ENCODE peak calls at places on chromosomes 16 and 17, in seven cellular contexts. One of them, this sample, is unnamed.

GRCh38 chr17:63774982-63775290 is 966 bp downstream of the DDX42 start:
- DNase-seq in ELF-1: peak; percentile 20
- DNase-seq in CD8-positive, alpha-beta memory T cell: no peak
- DNase-seq in sciatic nerve: no peak
- DNase-seq in AG08395: no peak
- DNase-seq in activated T-cell treated with anti-CD3 and anti-CD28 coated beads, Interleukin-2, amount 50 U/mL, for 4 hours: no peak
- DNase-seq in A172: no peak
- DNase-seq in this sample: no peak

GRCh38 chr16:23232806-23233205 is 50.3 kb downstream of the SCNN1G start:
- DNase-seq in ELF-1: no peak
- DNase-seq in CD8-positive, alpha-beta memory T cell: no peak
- DNase-seq in sciatic nerve: no peak
- DNase-seq in AG08395: no peak
- DNase-seq in activated T-cell treated with anti-CD3 and anti-CD28 coated beads, Interleukin-2, amount 50 U/mL, for 4 hours: no peak
- DNase-seq in A172: no peak
- DNase-seq in this sample: no peak

GRCh38 chr17:52982331-52982730 is 823.8 kb upstream of the CA10 start:
- DNase-seq in ELF-1: no peak
- DNase-seq in CD8-positive, alpha-beta memory T cell: no peak
- DNase-seq in sciatic nerve: no peak
- DNase-seq in AG08395: no peak
- DNase-seq in activated T-cell treated with anti-CD3 and anti-CD28 coated beads, Interleukin-2, amount 50 U/mL, for 4 hours: no peak
- DNase-seq in A172: no peak
- DNase-seq in this sample: no peak

GRCh38 chr17:64506576-64507417 is at the start of gene CEP95:
- DNase-seq in ELF-1: peak; percentile 98
- DNase-seq in CD8-positive, alpha-beta memory T cell: peak; percentile 93
- DNase-seq in sciatic nerve: peak; percentile 98
- DNase-seq in AG08395: peak; percentile 93
- DNase-seq in activated T-cell treated with anti-CD3 and anti-CD28 coated beads, Interleukin-2, amount 50 U/mL, for 4 hours: peak; percentile 92
- DNase-seq in A172: no peak
- DNase-seq in this sample: peak; percentile 97

GRCh38 chr17:58693208-58693607 is 806 bp downstream of the RAD51C start:
- DNase-seq in ELF-1: no peak
- DNase-seq in CD8-positive, alpha-beta memory T cell: no peak
- DNase-seq in sciatic nerve: no peak
- DNase-seq in AG08395: no peak
- DNase-seq in activated T-cell treated with anti-CD3 and anti-CD28 coated beads, Interleukin-2, amount 50 U/mL, for 4 hours: no peak
- DNase-seq in A172: no peak
- DNase-seq in this sample: no peak

GRCh38 chr17:50631908-50632571 is 2.6 kb upstream of the ABCC3 start:
- DNase-seq in ELF-1: no peak
- DNase-seq in CD8-positive, alpha-beta memory T cell: no peak
- DNase-seq in sciatic nerve: no peak
- DNase-seq in AG08395: no peak
- DNase-seq in activated T-cell treated with anti-CD3 and anti-CD28 coated beads, Interleukin-2, amount 50 U/mL, for 4 hours: no peak
- DNase-seq in A172: peak; percentile 36
- DNase-seq in this sample: no peak

GRCh38 chr16:30958164-30959083 is 870 bp downstream of the SETD1A start:
- DNase-seq in ELF-1: peak; percentile 14
- DNase-seq in CD8-positive, alpha-beta memory T cell: peak; percentile 57
- DNase-seq in sciatic nerve: no peak
- DNase-seq in AG08395: no peak
- DNase-seq in activated T-cell treated with anti-CD3 and anti-CD28 coated beads, Interleukin-2, amount 50 U/mL, for 4 hours: no peak
- DNase-seq in A172: peak; percentile 32
- DNase-seq in this sample: peak; percentile 48

GRCh38 chr16:70749681-70750601 is 51.0 kb downstream of the VAC14 start:
- DNase-seq in ELF-1: no peak
- DNase-seq in CD8-positive, alpha-beta memory T cell: no peak
- DNase-seq in sciatic nerve: no peak
- DNase-seq in AG08395: no peak
- DNase-seq in activated T-cell treated with anti-CD3 and anti-CD28 coated beads, Interleukin-2, amount 50 U/mL, for 4 hours: no peak
- DNase-seq in A172: peak; percentile 74
- DNase-seq in this sample: no peak

GRCh38 chr16:64964126-64964540 is 157.7 kb downstream of the CDH11 start:
- DNase-seq in ELF-1: no peak
- DNase-seq in CD8-positive, alpha-beta memory T cell: no peak
- DNase-seq in sciatic nerve: no peak
- DNase-seq in AG08395: no peak
- DNase-seq in activated T-cell treated with anti-CD3 and anti-CD28 coated beads, Interleukin-2, amount 50 U/mL, for 4 hours: no peak
- DNase-seq in A172: peak; percentile 70
- DNase-seq in this sample: no peak

GRCh38 chr16:6165330-6165984 is 1067.9 kb upstream of the EEF2KMT start:
- DNase-seq in ELF-1: no peak
- DNase-seq in CD8-positive, alpha-beta memory T cell: no peak
- DNase-seq in sciatic nerve: no peak
- DNase-seq in AG08395: no peak
- DNase-seq in activated T-cell treated with anti-CD3 and anti-CD28 coated beads, Interleukin-2, amount 50 U/mL, for 4 hours: no peak
- DNase-seq in A172: no peak
- DNase-seq in this sample: peak; percentile 6

GRCh38 chr17:29133146-29133713 is 47.0 kb downstream of the MYO18A start:
- DNase-seq in ELF-1: peak; percentile 30
- DNase-seq in CD8-positive, alpha-beta memory T cell: no peak
- DNase-seq in sciatic nerve: no peak
- DNase-seq in AG08395: peak; percentile 85
- DNase-seq in activated T-cell treated with anti-CD3 and anti-CD28 coated beads, Interleukin-2, amount 50 U/mL, for 4 hours: no peak
- DNase-seq in A172: peak; percentile 89
- DNase-seq in this sample: no peak

This sample was measured in neuronal stem cell.